ENCODE peak calls at places on chromosomes 11 and 22, in six cellular contexts. N, T, C, I, R and Z are unnamed samples.

GRCh38 chr11:1877211-1878133 is 14.2 kb downstream of the PRR33 start:
- DNase-seq in R (no peak), N (peak; percentile 35), I (peak; percentile 61), T (peak; percentile 65), C (peak; percentile 79), Z (no peak)

GRCh38 chr22:36376265-36376664 is 11.5 kb downstream of the MYH9 start:
- DNase-seq in C (no peak), I (no peak), N (no peak), R (no peak), T (no peak), Z (no peak)

GRCh38 chr11:27179334-27179733 is 138.7 kb downstream of the BBOX1 start:
- DNase-seq in I (no peak), N (no peak), R (no peak), T (no peak), C (no peak), Z (no peak)

GRCh38 chr22:31244044-31244942 is 32.2 kb downstream of the LIMK2 start:
- DNase-seq in N (peak; percentile 92), C (no peak), T (no peak), I (peak; percentile 63), R (peak; percentile 63), Z (no peak)

GRCh38 chr11:19770277-19770676 is 57.6 kb downstream of the NAV2 start:
- DNase-seq in N (no peak), I (no peak), C (no peak), T (no peak), R (no peak), Z (no peak)

GRCh38 chr11:95933594-95933993 is 9.7 kb upstream of the MTMR2 start:
- DNase-seq in I (no peak), N (no peak), C (no peak), T (no peak), R (no peak), Z (no peak)

GRCh38 chr11:60625262-60625661 is 74.2 kb upstream of the MS4A8 start:
- DNase-seq in T (no peak), N (peak; percentile 70), R (peak; percentile 24), I (peak; percentile 34), C (no peak), Z (no peak)

GRCh38 chr11:110069158-110069737 is 23.9 kb upstream of the ZC3H12C start:
- DNase-seq in C (no peak), T (peak; percentile 65), R (no peak), N (peak; percentile 81), I (peak; percentile 24), Z (peak; percentile 63)

GRCh38 chr22:42769574-42770447 is 49.1 kb upstream of the A4GALT start:
- DNase-seq in C (peak; percentile 89), N (peak; percentile 90), R (peak; percentile 51), T (peak; percentile 47), I (peak; percentile 83), Z (no peak)

GRCh38 chr11:72190581-72191205 is 1.2 kb upstream of the FOLR1 start:
- DNase-seq in I (no peak), C (no peak), R (no peak), N (no peak), T (no peak), Z (no peak)

GRCh38 chr11:121553367-121553766 is 100.6 kb upstream of the SORL1-AS1 start:
- DNase-seq in R (no peak), I (no peak), N (no peak), T (no peak), C (no peak), Z (no peak)

GRCh38 chr11:2304156-2305139 is 2.6 kb downstream of the TSPAN32 start:
- DNase-seq in C (peak; percentile 76), I (no peak), T (no peak), N (no peak), R (no peak), Z (no peak)

GRCh38 chr11:63916837-63917684 is at the start of gene RCOR2:
- DNase-seq in R (peak; percentile 91), C (peak; percentile 90), T (peak; percentile 85), I (peak; percentile 90), N (peak; percentile 45), Z (peak; percentile 24)

GRCh38 chr22:16866167-16866566 is 41.0 kb upstream of the XKR3 start:
- DNase-seq in N (no peak), T (no peak), I (no peak), R (no peak), C (no peak), Z (no peak)

GRCh38 chr11:32101791-32102190 is 10.9 kb downstream of the RCN1 start:
- DNase-seq in N (no peak), I (no peak), T (no peak), C (no peak), R (no peak), Z (no peak)

GRCh38 chr22:33706100-33706499 is 214.2 kb downstream of the LARGE1 start:
- DNase-seq in T (peak; percentile 48), C (no peak), I (no peak), N (no peak), R (no peak), Z (no peak)

GRCh38 chr11:115775846-115776245 is 271.6 kb upstream of the CADM1 start:
- DNase-seq in C (no peak), I (no peak), N (no peak), T (no peak), R (no peak), Z (no peak)

GRCh38 chr22:42678894-42679293 is 29.7 kb upstream of the CYB5R3 start:
- DNase-seq in C (no peak), R (no peak), N (no peak), T (no peak), I (no peak), Z (no peak)

GRCh38 chr22:22745225-22746060 is 101.0 kb downstream of the GGTLC2 start:
- DNase-seq in I (peak; percentile 67), T (no peak), N (peak; percentile 12), C (no peak), R (peak; percentile 26), Z (no peak)

GRCh38 chr22:50104149-50104548 is 14.3 kb downstream of the MOV10L1 start:
- DNase-seq in I (no peak), N (no peak), R (no peak), T (no peak), C (no peak), Z (no peak)

GRCh38 chr11:12272821-12273617 is 104.4 kb upstream of the PARVA start:
- DNase-seq in R (no peak), N (peak; percentile 73), T (no peak), I (no peak), C (no peak), Z (no peak)

GRCh38 chr22:44448271-44448780 is 49.7 kb downstream of the RTL6 start:
- DNase-seq in R (peak; percentile 83), N (peak; percentile 90), I (peak; percentile 73), T (peak; percentile 59), C (peak; percentile 68), Z (peak; percentile 22)

GRCh38 chr11:66221012-66221411 is 47.4 kb upstream of the RAB1B start:
- DNase-seq in N (no peak), R (no peak), I (no peak), T (no peak), C (no peak), Z (no peak)

GRCh38 chr11:130278745-130279144 is 36.0 kb downstream of the ZBTB44 start:
- DNase-seq in I (no peak), T (no peak), C (no peak), R (no peak), N (no peak), Z (no peak)

GRCh38 chr11:111878385-111878765 is 590 bp downstream of the FDXACB1 start:
- DNase-seq in N (no peak), T (no peak), C (no peak), R (peak; percentile 43), I (peak; percentile 43), Z (no peak)

DNA sequence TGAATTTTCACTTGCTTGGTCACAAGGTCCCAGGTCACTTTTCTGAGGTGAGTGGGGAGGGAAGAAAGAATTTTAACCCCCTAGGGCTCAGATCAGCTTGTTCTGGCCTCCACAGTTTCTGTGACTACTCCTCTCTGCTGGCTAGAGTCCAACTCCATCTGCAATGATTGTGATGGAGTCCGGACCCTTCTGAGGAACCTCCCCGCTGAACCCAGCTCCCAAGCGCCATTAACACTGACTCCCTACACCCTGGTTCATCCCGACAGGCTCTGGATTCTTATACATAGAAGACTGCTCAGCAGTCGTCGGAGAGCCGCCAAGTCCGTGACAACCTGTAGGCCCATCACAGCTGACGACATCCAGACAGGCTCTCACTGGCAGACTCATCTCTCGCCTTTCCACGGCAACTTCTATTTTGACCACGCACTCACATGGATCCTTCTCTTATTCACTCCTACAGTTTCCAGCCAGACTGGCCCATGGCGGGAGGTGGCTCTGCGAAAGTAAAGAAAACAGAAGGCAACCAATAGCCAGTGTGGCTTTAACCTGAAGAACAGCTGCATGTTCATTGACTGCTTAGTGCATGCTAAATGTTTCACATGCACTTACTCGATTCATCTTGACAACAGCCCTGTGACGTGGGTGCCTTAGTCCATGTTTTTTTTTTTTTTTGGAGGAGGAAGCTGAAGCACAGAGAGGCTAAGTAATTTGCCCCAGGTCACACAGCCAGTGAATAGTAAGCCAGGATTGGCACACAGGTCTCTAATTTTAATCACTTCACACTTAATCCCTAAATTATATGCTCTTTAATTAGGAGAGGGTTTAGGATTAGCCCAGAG is 68.0 kb upstream of the PRDM11 start:
- DNase-seq in R (no peak), N (no peak), T (no peak), I (peak; percentile 32), C (no peak), Z (no peak)
- H3K27ac ChIP-seq in R (no peak overlapping the region), N (no peak overlapping the region), T (peak overlapping the region; percentile 52), I (no peak overlapping the region), C (peak overlapping the region; percentile 76), Z (no peak overlapping the region)

DNA sequence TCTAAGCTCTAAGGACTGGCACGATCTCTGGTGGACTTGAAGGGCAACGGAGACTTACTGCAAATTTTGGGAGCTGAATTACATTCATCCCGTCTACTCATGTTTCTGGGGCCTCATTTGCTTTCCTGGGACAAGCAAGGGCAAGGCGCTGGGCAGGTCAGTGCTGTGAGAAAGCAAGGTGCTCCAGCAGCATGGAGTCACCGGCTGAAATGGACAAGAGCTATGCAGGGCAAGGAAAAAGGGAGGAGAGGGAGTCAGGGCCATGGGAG is 25.6 kb downstream of the FLI1 start:
- DNase-seq in I (no peak), R (no peak), C (no peak), N (no peak), T (no peak), Z (no peak)
- H3K27ac ChIP-seq in I (no peak overlapping the region), R (no peak overlapping the region), C (peak overlapping the region; percentile 90), N (no peak overlapping the region), T (peak overlapping the region; percentile 79), Z (no peak overlapping the region)

GRCh38 chr11:113161671-113162589 is 152.5 kb upstream of the TTC12 start:
- DNase-seq in T (no peak), N (no peak), I (no peak), R (no peak), C (no peak), Z (no peak)

GRCh38 chr11:113160652-113161051 is 153.7 kb upstream of the TTC12 start:
- DNase-seq in I (no peak), C (no peak), R (no peak), N (no peak), T (no peak), Z (no peak)

GRCh38 chr11:113166280-113166679 is 148.1 kb upstream of the TTC12 start:
- DNase-seq in I (no peak), C (no peak), T (no peak), R (no peak), N (no peak), Z (no peak)

GRCh38 chr11:113162590-113162961 is 151.8 kb upstream of the TTC12 start:
- DNase-seq in N (no peak), I (no peak), R (no peak), T (peak; percentile 19), C (no peak), Z (no peak)

GRCh38 chr11:113163291-113164030 is 150.9 kb upstream of the TTC12 start:
- DNase-seq in T (peak; percentile 19), N (no peak), I (no peak), R (no peak), C (no peak), Z (no peak)
- H3K27ac ChIP-seq in T (peak overlapping the region; percentile 15), N (no peak overlapping the region), I (no peak overlapping the region), R (no peak overlapping the region), C (no peak overlapping the region), Z (no peak overlapping the region)

GRCh38 chr11:44760477-44760872 is 33.7 kb downstream of the TSPAN18 start:
- DNase-seq in R (no peak), N (no peak), I (no peak), C (no peak), T (no peak), Z (no peak)
- H3K27ac ChIP-seq in R (no peak overlapping the region), N (peak overlapping the region; percentile 14), I (peak overlapping the region; percentile 83), C (no peak overlapping the region), T (peak overlapping the region; percentile 88), Z (no peak overlapping the region)